ENCODE peak calls at places on chromosomes 11 and 22, in seven cellular contexts. B is amniotic epithelial cell; F is COR-L47; W is GM12891; G is esophagus squamous epithelium; Y is hippocampal formation; R is naive thymus-derived CD8-positive, alpha-beta T cell. I is an unnamed sample.

GRCh38 chr22:49777569-49778250 is 50.0 kb downstream of the BRD1 start:
- DNase-seq in B (no peak), F (no peak), W (no peak), G (no peak), Y (no peak), R (no peak), I (no peak)

GRCh38 chr11:119367661-119368120 is 13.8 kb downstream of the USP2 start:
- DNase-seq in B (peak), F (no peak), W (no peak), G (no peak), Y (no peak), R (no peak), I (no peak)

GRCh38 chr11:74019860-74020259 is 11.0 kb upstream of the UCP3 start:
- DNase-seq in B (peak), F (no peak), W (no peak), G (no peak), Y (no peak), R (no peak), I (peak)

GRCh38 chr11:6481924-6482275 is 599 bp downstream of the TIMM10B start:
- DNase-seq in B (no peak), F (no peak), W (no peak), G (no peak), Y (no peak), R (no peak), I (no peak)

GRCh38 chr11:86670179-86670578 is 2.2 kb downstream of the ME3 start:
- DNase-seq in B (peak), F (no peak), W (no peak), G (no peak), Y (peak), R (no peak), I (peak)

GRCh38 chr22:42865536-42865935 is 8.5 kb upstream of the ARFGAP3 start:
- DNase-seq in B (no peak), F (no peak), W (no peak), G (no peak), Y (no peak), R (no peak), I (no peak)

GRCh38 chr11:15118431-15118830 is 3.7 kb downstream of the INSC start:
- DNase-seq in B (no peak), F (no peak), W (no peak), G (no peak), Y (no peak), R (no peak), I (no peak)

GRCh38 chr11:92960886-92961285 is 8.6 kb upstream of the MTNR1B start:
- DNase-seq in B (peak), F (no peak), W (no peak), G (no peak), Y (no peak), R (no peak), I (no peak)

GRCh38 chr11:131370090-131370751 is at the start of gene NTM:
- DNase-seq in B (peak), F (no peak), W (no peak), G (no peak), Y (peak), R (no peak), I (peak)

GRCh38 chr22:30325065-30325720 is 1.5 kb downstream of the TBC1D10A start:
- DNase-seq in B (peak), F (no peak), W (no peak), G (no peak), Y (no peak), R (no peak), I (peak)

GRCh38 chr11:121141051-121141450 is 40.0 kb downstream of the TECTA start:
- DNase-seq in B (no peak), F (no peak), W (no peak), G (no peak), Y (no peak), R (no peak), I (no peak)

GRCh38 chr22:42991010-42991651 is 23.8 kb downstream of the PACSIN2 start:
- DNase-seq in B (peak), F (no peak), W (no peak), G (no peak), Y (no peak), R (no peak), I (peak)

GRCh38 chr22:34765115-34765514 is 300.8 kb upstream of the ISX start:
- DNase-seq in B (no peak), F (no peak), W (no peak), G (no peak), Y (no peak), R (no peak), I (no peak)

GRCh38 chr11:8251767-8252295 is 11.8 kb downstream of the LMO1 start:
- DNase-seq in B (no peak), F (no peak), W (no peak), G (no peak), Y (no peak), R (no peak), I (no peak)

GRCh38 chr11:112227471-112227870 is 1.2 kb downstream of the PTS start:
- DNase-seq in B (no peak), F (no peak), W (no peak), G (no peak), Y (no peak), R (no peak), I (peak)

GRCh38 chr11:103433380-103433779 is 324.2 kb downstream of the DYNC2H1 start:
- DNase-seq in B (peak), F (no peak), W (no peak), G (no peak), Y (no peak), R (no peak), I (peak)

GRCh38 chr22:45450101-45450785 is 36.8 kb downstream of the RIBC2 start:
- DNase-seq in B (no peak), F (no peak), W (no peak), G (no peak), Y (no peak), R (no peak), I (peak)

GRCh38 chr22:23036684-23037428 is 33.5 kb upstream of the GNAZ start:
- DNase-seq in B (peak), F (no peak), W (no peak), G (no peak), Y (no peak), R (no peak), I (peak)

GRCh38 chr11:1359556-1359955 is 30.2 kb upstream of the BRSK2 start:
- DNase-seq in B (no peak), F (no peak), W (no peak), G (no peak), Y (no peak), R (no peak), I (no peak)

GRCh38 chr22:19876314-19876940 is 21.8 kb upstream of the GNB1L start:
- DNase-seq in B (peak), F (no peak), W (no peak), G (no peak), Y (no peak), R (no peak), I (no peak)

GRCh38 chr22:29306175-29306829 is at the start of gene GAS2L1:
- DNase-seq in B (peak), F (peak), W (peak), G (no peak), Y (peak), R (peak), I (peak)

GRCh38 chr22:38730411-38730871 is 24.7 kb downstream of the GTPBP1 start:
- DNase-seq in B (no peak), F (no peak), W (no peak), G (no peak), Y (no peak), R (no peak), I (no peak)

GRCh38 chr11:120564573-120565301 is 53.2 kb downstream of the GRIK4 start:
- DNase-seq in B (peak), F (peak), W (peak), G (no peak), Y (peak), R (no peak), I (peak)

GRCh38 chr22:41596776-41597634 is 7.4 kb upstream of the PMM1 start:
- DNase-seq in B (peak), F (peak), W (no peak), G (no peak), Y (peak), R (peak), I (peak)

GRCh38 chr22:17777005-17777716 is 2.9 kb upstream of the BID start:
- DNase-seq in B (no peak), F (no peak), W (peak), G (no peak), Y (no peak), R (peak), I (no peak)

GRCh38 chr11:78228467-78228866 is 39.7 kb downstream of the USP35 start:
- DNase-seq in B (peak), F (peak), W (peak), G (no peak), Y (peak), R (no peak), I (peak)